ENCODE peak calls at places on chromosomes 11 and 22, in four cellular contexts. One of them, this sample, is unnamed.
A peak's percentile ranks its signal among the peaks of the same experiment; 100 is the strongest.

GRCh38 chr22:42544686-42545085 is 9.1 kb upstream of the SERHL2 start:
- DNase-seq in adrenal gland: peak; percentile 47
- DNase-seq in heart left ventricle: no peak
- DNase-seq in Panc1: no peak
- DNase-seq in this sample: no peak

GRCh38 chr11:65353900-65354264 is 669 bp upstream of the TIGD3 start:
- DNase-seq in adrenal gland: no peak
- DNase-seq in heart left ventricle: no peak
- DNase-seq in Panc1: no peak
- DNase-seq in this sample: no peak

GRCh38 chr11:38315151-38315550 is 1717.1 kb upstream of the RAG2 start:
- DNase-seq in Panc1: no peak
- DNase-seq in heart left ventricle: no peak
- DNase-seq in adrenal gland: no peak
- DNase-seq in this sample: no peak

GRCh38 chr22:37229012-37229804 is 14.9 kb downstream of the RAC2 start:
- DNase-seq in heart left ventricle: no peak
- DNase-seq in adrenal gland: peak; percentile 86
- DNase-seq in Panc1: peak; percentile 20
- DNase-seq in this sample: no peak

GRCh38 chr11:46127150-46127638 is 5.9 kb upstream of the PHF21A start:
- DNase-seq in adrenal gland: peak; percentile 19
- DNase-seq in Panc1: no peak
- DNase-seq in heart left ventricle: no peak
- DNase-seq in this sample: peak; percentile 39

GRCh38 chr11:71483689-71484088 is 30.7 kb downstream of the NADSYN1 start:
- DNase-seq in heart left ventricle: no peak
- DNase-seq in Panc1: no peak
- DNase-seq in adrenal gland: no peak
- DNase-seq in this sample: no peak

GRCh38 chr11:13302440-13302958 is 24.9 kb downstream of the BMAL1 start:
- DNase-seq in heart left ventricle: no peak
- DNase-seq in Panc1: no peak
- DNase-seq in adrenal gland: no peak
- DNase-seq in this sample: no peak

GRCh38 chr22:29344137-29344536 is 28.6 kb upstream of the RASL10A start:
- DNase-seq in heart left ventricle: peak; percentile 77
- DNase-seq in adrenal gland: peak; percentile 87
- DNase-seq in Panc1: peak; percentile 58
- DNase-seq in this sample: peak; percentile 78

GRCh38 chr11:73342633-73343032 is 33.6 kb upstream of the RELT start:
- DNase-seq in heart left ventricle: no peak
- DNase-seq in Panc1: no peak
- DNase-seq in adrenal gland: no peak
- DNase-seq in this sample: no peak

GRCh38 chr22:42620084-42620483 is 5.4 kb upstream of the POLDIP3 start:
- DNase-seq in adrenal gland: no peak
- DNase-seq in heart left ventricle: no peak
- DNase-seq in Panc1: no peak
- DNase-seq in this sample: no peak

GRCh38 chr11:93542753-93543246 is 391 bp downstream of the SMCO4 start:
- DNase-seq in Panc1: no peak
- DNase-seq in adrenal gland: peak; percentile 44
- DNase-seq in heart left ventricle: peak; percentile 78
- DNase-seq in this sample: no peak

GRCh38 chr11:123429851-123430735 is at the start of gene GRAMD1B:
- DNase-seq in Panc1: no peak
- DNase-seq in adrenal gland: peak; percentile 95
- DNase-seq in heart left ventricle: peak; percentile 85
- DNase-seq in this sample: peak; percentile 89

GRCh38 chr11:48134221-48134922 is 82.2 kb upstream of the OR4B1 start:
- DNase-seq in Panc1: no peak
- DNase-seq in heart left ventricle: no peak
- DNase-seq in adrenal gland: no peak
- DNase-seq in this sample: no peak

GRCh38 chr11:71446942-71447688 is 1.1 kb downstream of the DHCR7 start:
- DNase-seq in adrenal gland: peak; percentile 60
- DNase-seq in heart left ventricle: peak; percentile 20
- DNase-seq in Panc1: no peak
- DNase-seq in this sample: no peak

GRCh38 chr11:32187106-32187505 is 96.2 kb downstream of the RCN1 start:
- DNase-seq in adrenal gland: no peak
- DNase-seq in heart left ventricle: no peak
- DNase-seq in Panc1: no peak
- DNase-seq in this sample: no peak

GRCh38 chr11:15981292-15981691 is 375.1 kb downstream of the SOX6 start:
- DNase-seq in Panc1: no peak
- DNase-seq in heart left ventricle: no peak
- DNase-seq in adrenal gland: no peak
- DNase-seq in this sample: no peak

GRCh38 chr11:130164221-130164570 is 4.6 kb downstream of the ST14 start:
- DNase-seq in heart left ventricle: no peak
- DNase-seq in Panc1: no peak
- DNase-seq in adrenal gland: no peak
- DNase-seq in this sample: no peak
- H3K36me3 ChIP-seq in heart left ventricle: no peaks in the 10 kb centered on the region
- H3K36me3 ChIP-seq in Panc1: no peaks in the 10 kb centered on the region
- H3K36me3 ChIP-seq in adrenal gland: no peaks in the 10 kb centered on the region
- H3K36me3 ChIP-seq in this sample: no peaks in the 10 kb centered on the region

GRCh38 chr22:40411506-40411861 is 41.1 kb downstream of the SGSM3 start:
- DNase-seq in Panc1: no peak
- DNase-seq in heart left ventricle: no peak
- DNase-seq in adrenal gland: no peak
- DNase-seq in this sample: no peak
- H3K36me3 ChIP-seq in Panc1: no peaks in the 10 kb centered on the region
- H3K36me3 ChIP-seq in heart left ventricle: no peaks in the 10 kb centered on the region
- H3K36me3 ChIP-seq in adrenal gland: no peaks in the 10 kb centered on the region
- H3K36me3 ChIP-seq in this sample: peaks cover 16% of the 10 kb centered on the region

GRCh38 chr11:130455493-130456127 is 7.2 kb downstream of the ADAMTS15 start:
- DNase-seq in adrenal gland: no peak
- DNase-seq in Panc1: no peak
- DNase-seq in heart left ventricle: peak; percentile 36
- DNase-seq in this sample: no peak
- H3K36me3 ChIP-seq in adrenal gland: no peaks in the 10 kb centered on the region
- H3K36me3 ChIP-seq in Panc1: no peaks in the 10 kb centered on the region
- H3K36me3 ChIP-seq in heart left ventricle: no peaks in the 10 kb centered on the region
- H3K36me3 ChIP-seq in this sample: no peaks in the 10 kb centered on the region

GRCh38 chr11:18492888-18493287 is 33.9 kb downstream of the TSG101 start:
- DNase-seq in adrenal gland: no peak
- DNase-seq in Panc1: no peak
- DNase-seq in heart left ventricle: no peak
- DNase-seq in this sample: peak; percentile 32
- H3K36me3 ChIP-seq in adrenal gland: no peaks in the 10 kb centered on the region
- H3K36me3 ChIP-seq in Panc1: peaks cover 5% of the 10 kb centered on the region
- H3K36me3 ChIP-seq in heart left ventricle: peaks cover 13% of the 10 kb centered on the region
- H3K36me3 ChIP-seq in this sample: peaks cover 29% of the 10 kb centered on the region

GRCh38 chr22:23693979-23694680 is 3.3 kb downstream of the RGL4 start:
- DNase-seq in heart left ventricle: no peak
- DNase-seq in Panc1: no peak
- DNase-seq in adrenal gland: no peak
- DNase-seq in this sample: no peak

GRCh38 chr22:23695748-23696325 is 5.0 kb downstream of the RGL4 start:
- DNase-seq in heart left ventricle: no peak
- DNase-seq in adrenal gland: no peak
- DNase-seq in Panc1: no peak
- DNase-seq in this sample: no peak

GRCh38 chr22:23696326-23696851 is 5.6 kb downstream of the RGL4 start:
- DNase-seq in heart left ventricle: no peak
- DNase-seq in Panc1: no peak
- DNase-seq in adrenal gland: peak; percentile 40
- DNase-seq in this sample: no peak

GRCh38 chr22:23697031-23697970 is 6.5 kb downstream of the RGL4 start:
- DNase-seq in heart left ventricle: no peak
- DNase-seq in Panc1: no peak
- DNase-seq in adrenal gland: no peak
- DNase-seq in this sample: no peak

DNA sequence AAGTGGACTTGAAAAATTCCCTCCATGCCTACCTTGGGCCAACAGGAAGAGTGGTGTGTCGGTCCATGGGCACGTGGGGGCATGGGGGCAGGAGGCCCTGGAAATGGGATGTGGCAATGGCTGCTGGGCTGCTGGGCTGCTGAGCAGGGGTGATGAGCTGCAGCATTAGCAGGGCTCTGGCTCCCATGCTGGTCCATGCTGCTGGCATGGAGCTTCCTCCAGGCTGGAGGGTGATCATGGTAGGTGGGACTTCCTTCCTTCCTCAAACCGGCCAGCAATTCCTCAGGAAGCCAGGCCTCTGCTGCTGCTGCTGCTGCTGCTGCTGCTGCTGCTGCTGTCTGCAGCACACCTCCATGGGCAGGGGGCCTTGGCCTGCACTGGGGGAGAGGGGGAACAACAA is 4.3 kb downstream of the RGL4 start:
- DNase-seq in adrenal gland: no peak
- DNase-seq in heart left ventricle: no peak
- DNase-seq in Panc1: no peak
- DNase-seq in this sample: no peak
- H3K36me3 ChIP-seq in adrenal gland: no peaks in the 10 kb centered on the region
- H3K36me3 ChIP-seq in heart left ventricle: no peaks in the 10 kb centered on the region
- H3K36me3 ChIP-seq in Panc1: no peaks in the 10 kb centered on the region
- H3K36me3 ChIP-seq in this sample: peaks cover 5% of the 10 kb centered on the region

DNA sequence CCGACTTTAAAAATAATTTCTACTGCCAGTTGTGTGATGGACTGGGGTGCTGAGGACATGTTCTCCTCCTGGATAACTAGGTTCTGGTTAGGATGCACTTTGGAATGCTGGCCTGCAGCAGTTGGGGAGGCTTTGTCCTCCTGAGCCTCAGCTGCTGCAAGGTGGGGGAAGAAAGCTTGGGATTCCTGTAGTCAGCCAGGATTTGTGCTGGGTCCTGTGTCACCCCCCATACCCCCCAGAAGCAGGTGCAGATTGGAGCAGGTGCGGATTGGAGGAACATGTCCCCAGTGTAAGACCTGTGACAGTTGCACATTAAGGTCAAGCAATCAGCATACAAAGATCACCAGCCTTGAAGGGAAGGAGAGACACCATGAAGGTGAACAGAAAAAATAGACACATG is 51.1 kb downstream of the MED15 start:
- DNase-seq in adrenal gland: no peak
- DNase-seq in Panc1: no peak
- DNase-seq in heart left ventricle: peak; percentile 4
- DNase-seq in this sample: no peak
- H3K36me3 ChIP-seq in adrenal gland: no peaks in the 10 kb centered on the region
- H3K36me3 ChIP-seq in Panc1: no peaks in the 10 kb centered on the region
- H3K36me3 ChIP-seq in heart left ventricle: no peaks in the 10 kb centered on the region
- H3K36me3 ChIP-seq in this sample: peaks cover 47% of the 10 kb centered on the region

GRCh38 chr22:35809816-35810215 is 92.1 kb downstream of the APOL5 start:
- DNase-seq in heart left ventricle: no peak
- DNase-seq in Panc1: no peak
- DNase-seq in adrenal gland: no peak
- DNase-seq in this sample: no peak

GRCh38 chr22:35805466-35805865 is 87.8 kb downstream of the APOL5 start:
- DNase-seq in Panc1: no peak
- DNase-seq in heart left ventricle: no peak
- DNase-seq in adrenal gland: no peak
- DNase-seq in this sample: no peak

GRCh38 chr22:35804421-35804820 is 86.7 kb downstream of the APOL5 start:
- DNase-seq in Panc1: no peak
- DNase-seq in heart left ventricle: no peak
- DNase-seq in adrenal gland: no peak
- DNase-seq in this sample: no peak

GRCh38 chr22:35811670-35812069 is 94.0 kb downstream of the APOL5 start:
- DNase-seq in adrenal gland: no peak
- DNase-seq in heart left ventricle: no peak
- DNase-seq in Panc1: no peak
- DNase-seq in this sample: no peak

DNA sequence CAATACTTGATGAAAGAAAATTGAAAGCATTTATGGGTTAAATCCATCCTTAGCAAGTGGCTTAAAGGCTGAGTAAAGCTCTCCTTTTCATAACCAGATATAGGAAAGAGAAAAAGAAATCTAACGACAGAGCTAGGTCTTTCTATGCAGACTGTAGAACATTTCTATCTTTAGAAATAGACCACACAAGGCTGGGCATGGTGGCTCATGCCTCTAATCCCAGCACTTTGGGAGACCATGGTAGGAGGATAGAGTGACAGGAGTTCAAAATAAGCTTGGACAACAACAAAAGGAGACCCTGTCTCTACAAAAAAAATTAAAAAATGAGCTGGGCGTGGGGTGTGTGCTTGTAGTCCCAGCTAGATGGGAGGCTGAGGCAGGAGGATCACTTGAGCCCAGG is 90.7 kb downstream of the APOL5 start:
- DNase-seq in heart left ventricle: no peak
- DNase-seq in Panc1: no peak
- DNase-seq in adrenal gland: no peak
- DNase-seq in this sample: no peak
- H3K36me3 ChIP-seq in heart left ventricle: no peaks in the 10 kb centered on the region
- H3K36me3 ChIP-seq in Panc1: peaks cover 7% of the 10 kb centered on the region
- H3K36me3 ChIP-seq in adrenal gland: no peaks in the 10 kb centered on the region
- H3K36me3 ChIP-seq in this sample: peaks cover 50% of the 10 kb centered on the region

DNA sequence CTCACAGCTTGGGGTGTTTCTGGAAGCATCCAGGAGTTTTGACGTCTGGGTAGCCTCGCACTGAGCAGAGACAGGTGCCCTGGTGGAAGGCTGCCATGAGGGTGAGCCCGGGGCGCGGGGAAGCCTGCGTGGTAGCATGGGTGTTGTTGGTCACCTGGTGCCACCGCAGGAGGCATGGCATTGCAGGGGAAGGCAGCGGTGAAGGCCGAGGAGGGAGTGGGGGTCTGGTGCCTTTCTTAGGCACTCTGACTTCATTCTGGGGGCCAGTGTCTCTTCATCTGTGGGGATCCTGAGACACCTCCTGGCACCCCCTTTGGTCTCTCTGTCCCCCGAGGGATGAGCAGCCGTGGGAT is 271.2 kb downstream of the TBC1D22A start:
- DNase-seq in heart left ventricle: peak; percentile 42
- DNase-seq in Panc1: no peak
- DNase-seq in adrenal gland: no peak
- DNase-seq in this sample: no peak
- H3K36me3 ChIP-seq in heart left ventricle: no peaks in the 10 kb centered on the region
- H3K36me3 ChIP-seq in Panc1: no peaks in the 10 kb centered on the region
- H3K36me3 ChIP-seq in adrenal gland: no peaks in the 10 kb centered on the region
- H3K36me3 ChIP-seq in this sample: no peaks in the 10 kb centered on the region

DNA sequence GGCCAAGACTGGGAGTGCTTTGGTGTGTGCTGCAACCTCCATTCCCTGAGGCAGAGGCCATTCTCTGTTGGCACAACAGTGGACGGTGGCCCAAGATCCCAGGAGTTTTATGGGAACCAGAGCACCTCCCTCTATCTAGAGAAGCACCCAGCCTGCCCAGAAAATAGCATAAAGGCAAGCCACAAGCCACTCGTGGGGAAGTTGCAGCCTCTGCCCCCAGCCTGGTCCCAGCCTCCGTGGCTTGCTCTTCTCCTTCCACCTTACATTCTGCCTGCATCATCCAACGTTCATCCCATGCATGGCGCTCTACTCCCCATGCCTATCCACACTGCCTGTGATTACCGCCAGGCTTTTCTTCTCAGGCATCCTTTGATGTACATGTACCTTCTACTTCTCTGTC is 15.8 kb downstream of the IL17RA start:
- DNase-seq in heart left ventricle: no peak
- DNase-seq in adrenal gland: no peak
- DNase-seq in Panc1: no peak
- DNase-seq in this sample: no peak
- H3K36me3 ChIP-seq in heart left ventricle: peaks cover 3% of the 10 kb centered on the region
- H3K36me3 ChIP-seq in adrenal gland: no peaks in the 10 kb centered on the region
- H3K36me3 ChIP-seq in Panc1: no peaks in the 10 kb centered on the region
- H3K36me3 ChIP-seq in this sample: peaks cover 2% of the 10 kb centered on the region